ENCODE peak calls at places on chromosome 2, in nine cellular contexts. K is AG09319, L is heart left ventricle, Z is T-helper 9 cell, M is PC-3, W is hepatocyte, E is kidney, N is RPMI8226, A is Caki2. D is an unnamed sample.

GRCh38 chr2:48841126-48841525 is 85.6 kb upstream of the LHCGR start:
- DNase-seq in K (no peak), L (no peak), Z (no peak), M (no peak), W (no peak), E (no peak), N (no peak), A (no peak), D (no peak)

GRCh38 chr2:112705576-112705975 is 15.2 kb upstream of the NT5DC4 start:
- DNase-seq in K (no peak), L (no peak), Z (no peak), M (no peak), W (no peak), E (no peak), N (no peak), A (peak; percentile 42), D (no peak)

GRCh38 chr2:62151306-62151638 is 44.6 kb upstream of the B3GNT2 start:
- DNase-seq in K (no peak), L (peak; percentile 36), Z (no peak), M (no peak), W (no peak), E (no peak), N (no peak), A (no peak), D (no peak)

GRCh38 chr2:225009768-225010167 is 32.5 kb downstream of the DOCK10 start:
- DNase-seq in K (no peak), L (no peak), Z (no peak), M (peak; percentile 80), W (no peak), E (no peak), N (no peak), A (peak; percentile 79), D (no peak)

GRCh38 chr2:207770602-207771404 is 1.1 kb upstream of the FZD5 start:
- DNase-seq in K (no peak), L (no peak), Z (no peak), M (no peak), W (no peak), E (peak; percentile 79), N (peak; percentile 36), A (no peak), D (no peak)

GRCh38 chr2:167509585-167509984 is 621.3 kb downstream of the XIRP2 start:
- DNase-seq in K (peak; percentile 2), L (no peak), Z (no peak), M (peak; percentile 89), W (peak; percentile 31), E (no peak), N (no peak), A (peak; percentile 85), D (peak; percentile 60)

GRCh38 chr2:200888719-200889625 is at the start of the genes NIF3L1 and PPIL3:
- DNase-seq in K (peak; percentile 89), L (peak; percentile 95), Z (peak; percentile 91), M (peak; percentile 99), W (peak; percentile 98), E (peak; percentile 99), N (peak; percentile 99), A (peak; percentile 98), D (peak; percentile 99)

GRCh38 chr2:94990956-94991355 is 34.6 kb upstream of the MAL start:
- DNase-seq in K (no peak), L (no peak), Z (no peak), M (no peak), W (no peak), E (no peak), N (no peak), A (no peak), D (no peak)

GRCh38 chr2:206275274-206276160 is 1.1 kb downstream of the ZDBF2 start:
- DNase-seq in K (no peak), L (no peak), Z (no peak), M (peak; percentile 22), W (peak; percentile 46), E (no peak), N (peak; percentile 15), A (peak; percentile 31), D (no peak)

GRCh38 chr2:88261725-88262124 is 91.6 kb downstream of the THNSL2 start:
- DNase-seq in K (no peak), L (no peak), Z (no peak), M (no peak), W (no peak), E (no peak), N (no peak), A (no peak), D (no peak)

GRCh38 chr2:206639636-206640035 is 2.7 kb upstream of the FAM237A start:
- DNase-seq in K (no peak), L (no peak), Z (no peak), M (peak; percentile 64), W (no peak), E (no peak), N (no peak), A (no peak), D (no peak)

GRCh38 chr2:79437416-79438281 is 75.2 kb upstream of the CTNNA2 start:
- DNase-seq in K (no peak), L (no peak), Z (no peak), M (peak; percentile 6), W (peak; percentile 21), E (no peak), N (no peak), A (no peak), D (no peak)

GRCh38 chr2:5914831-5915611 is 222.8 kb downstream of the SOX11 start:
- DNase-seq in K (no peak), L (peak; percentile 64), Z (no peak), M (peak; percentile 2), W (peak; percentile 74), E (peak; percentile 29), N (no peak), A (peak; percentile 84), D (no peak)

GRCh38 chr2:68157002-68157401 is 686 bp upstream of the PNO1 start:
- DNase-seq in K (no peak), L (no peak), Z (no peak), M (no peak), W (no peak), E (peak; percentile 84), N (no peak), A (no peak), D (no peak)

GRCh38 chr2:134491796-134492441 is 226.9 kb downstream of the TMEM163 start:
- DNase-seq in K (no peak), L (no peak), Z (no peak), M (peak; percentile 70), W (no peak), E (no peak), N (peak; percentile 34), A (no peak), D (peak; percentile 18)